ENCODE peak calls at places on chromosomes 11 and 22, in seven cellular contexts. E, S, V, Y, G, I and J are unnamed samples. For H3K36me3, the result is how much of the 10 kb centered on the place peaks cover.

GRCh38 chr11:65262381-65262680 is 569 bp downstream of the POLA2 start:
- DNase-seq in I (no peak), S (peak), E (no peak), V (no peak), Y (no peak), G (no peak), J (no peak)

GRCh38 chr11:64233913-64234839 is at the start of gene VEGFB:
- DNase-seq in Y (peak), G (peak), V (peak), E (peak), S (peak), I (peak), J (no peak)

GRCh38 chr11:75563501-75563977 is 1.5 kb downstream of the SERPINH1 start:
- DNase-seq in G (peak), E (no peak), Y (no peak), I (no peak), S (no peak), V (no peak), J (no peak)

GRCh38 chr22:29205260-29205597 is 467 bp upstream of the EMID1 start:
- DNase-seq in I (no peak), G (no peak), E (no peak), V (no peak), S (no peak), Y (no peak), J (no peak)

GRCh38 chr11:19102521-19102900 is 14.5 kb upstream of the ZDHHC13 start:
- DNase-seq in E (no peak), V (no peak), S (no peak), I (no peak), G (no peak), Y (no peak), J (no peak)

GRCh38 chr22:37848587-37849088 is 581 bp upstream of the EIF3L start:
- DNase-seq in Y (no peak), E (no peak), V (no peak), I (no peak), S (no peak), G (peak), J (no peak)

GRCh38 chr11:86793307-86793706 is 7.0 kb upstream of the PRSS23 start:
- DNase-seq in S (no peak), E (no peak), I (no peak), G (no peak), V (no peak), Y (no peak), J (no peak)

GRCh38 chr11:71342951-71343827 is 90.8 kb upstream of the SHANK2 start:
- DNase-seq in I (no peak), Y (peak), G (peak), V (peak), E (no peak), S (no peak), J (no peak)

GRCh38 chr22:49016909-49017768 is 810.5 kb downstream of the BRD1 start:
- DNase-seq in V (no peak), S (peak), G (peak), I (peak), Y (peak), E (no peak), J (no peak)

GRCh38 chr11:111531687-111532364 is 8.7 kb upstream of the LAYN start:
- DNase-seq in E (no peak), I (no peak), S (no peak), Y (no peak), V (peak), G (peak), J (no peak)

GRCh38 chr11:68065841-68066240 is 27.0 kb downstream of the TCIRG1 start:
- DNase-seq in Y (no peak), V (no peak), G (no peak), E (no peak), S (no peak), I (no peak), J (no peak)

GRCh38 chr11:104442320-104442719 is 278.4 kb upstream of the PDGFD start:
- DNase-seq in E (no peak), Y (no peak), V (no peak), G (no peak), S (no peak), I (no peak), J (no peak)

GRCh38 chr11:128582496-128583366 is 4.6 kb downstream of the ETS1 start:
- DNase-seq in V (peak), E (peak), S (peak), I (no peak), Y (no peak), G (peak), J (peak)

GRCh38 chr11:15127341-15127740 is 12.6 kb downstream of the INSC start:
- DNase-seq in E (no peak), V (peak), Y (no peak), G (no peak), I (no peak), S (no peak), J (no peak)

GRCh38 chr11:304915-305833 is 2.4 kb upstream of the IFITM2 start:
- DNase-seq in V (peak), I (peak), S (peak), E (peak), Y (peak), G (peak), J (no peak)

GRCh38 chr11:86183694-86184093 is 60.9 kb upstream of the EED start:
- DNase-seq in S (no peak), V (no peak), I (no peak), E (no peak), Y (no peak), G (no peak), J (no peak)

GRCh38 chr11:61460986-61461385 is 31.1 kb downstream of the SDHAF2 start:
- DNase-seq in E (no peak), I (no peak), V (no peak), G (peak), S (no peak), Y (no peak), J (no peak)

GRCh38 chr22:17845790-17846189 is 71.5 kb upstream of the BID start:
- DNase-seq in S (no peak), I (peak), Y (no peak), E (no peak), G (no peak), V (no peak), J (no peak)

GRCh38 chr22:36083056-36083455 is 54.4 kb upstream of the RBFOX2 start:
- DNase-seq in I (no peak), S (no peak), G (no peak), E (no peak), Y (no peak), V (no peak), J (no peak)

GRCh38 chr22:46547179-46547882 is 9.9 kb upstream of the CELSR1 start:
- DNase-seq in Y (no peak), G (peak), V (peak), E (peak), I (no peak), S (peak), J (no peak)

GRCh38 chr11:74208507-74208906 is 37.4 kb downstream of the PPME1 start:
- DNase-seq in I (no peak), E (no peak), S (no peak), G (no peak), V (no peak), Y (no peak), J (no peak)

GRCh38 chr11:116186592-116186991 is 586.2 kb downstream of the BUD13 start:
- DNase-seq in I (no peak), S (no peak), G (no peak), V (no peak), E (no peak), Y (no peak), J (no peak)

GRCh38 chr11:109264128-109264527 is 157.9 kb upstream of the C11orf87 start:
- DNase-seq in E (no peak), S (no peak), V (no peak), I (no peak), Y (no peak), G (no peak), J (no peak)

GRCh38 chr22:29309332-29310064 is 3.0 kb downstream of the GAS2L1 start:
- DNase-seq in G (peak), Y (peak), I (peak), V (no peak), S (peak), E (peak), J (no peak)

GRCh38 chr11:78961938-78962701 is 387.5 kb upstream of the NARS2 start:
- DNase-seq in Y (no peak), V (no peak), S (peak), I (peak), E (no peak), G (no peak), J (no peak)

GRCh38 chr11:107526197-107526596 is 39.3 kb downstream of the ALKBH8 start:
- DNase-seq in G (no peak), Y (no peak), S (no peak), V (no peak), E (no peak), I (no peak), J (no peak)

GRCh38 chr11:34564406-34564805 is 50.8 kb upstream of the ELF5 start:
- DNase-seq in I (no peak), G (peak), V (peak), S (no peak), E (no peak), Y (no peak), J (no peak)

GRCh38 chr11:28017816-28018215 is 90.1 kb downstream of the KIF18A start:
- DNase-seq in I (no peak), G (peak), E (no peak), Y (no peak), S (no peak), V (no peak), J (peak)

GRCh38 chr22:36853407-36854099 is 7.3 kb upstream of the NCF4 start:
- DNase-seq in V (peak), Y (peak), S (peak), I (peak), E (peak), G (no peak), J (no peak)

GRCh38 chr11:113192121-113192925 is 122.1 kb upstream of the TTC12 start:
- DNase-seq in Y (no peak), G (peak), V (no peak), I (no peak), S (no peak), E (no peak), J (no peak)

GRCh38 chr11:47950396-47950795 is 30.0 kb upstream of the PTPRJ start:
- DNase-seq in S (no peak), I (no peak), G (peak), E (no peak), V (no peak), Y (no peak), J (no peak)

GRCh38 chr11:27124514-27125264 is 84.1 kb downstream of the BBOX1 start:
- DNase-seq in I (no peak), Y (no peak), G (peak), E (no peak), V (no peak), S (no peak), J (no peak)

GRCh38 chr11:75516886-75517285 is 8.9 kb downstream of the GDPD5 start:
- DNase-seq in V (no peak), I (no peak), Y (no peak), E (no peak), S (no peak), G (no peak), J (no peak)

GRCh38 chr11:32173435-32173834 is 82.6 kb downstream of the RCN1 start:
- DNase-seq in Y (no peak), G (peak), E (peak), S (peak), V (peak), I (peak), J (no peak)

GRCh38 chr11:115518983-115519382 is 14.8 kb upstream of the CADM1 start:
- DNase-seq in V (no peak), Y (no peak), S (no peak), I (no peak), G (no peak), E (no peak), J (no peak)

GRCh38 chr11:36375348-36376314 is 79.5 kb downstream of the PRR5L start:
- DNase-seq in G (no peak), I (no peak), V (no peak), Y (no peak), E (no peak), S (no peak), J (no peak)

DNA sequence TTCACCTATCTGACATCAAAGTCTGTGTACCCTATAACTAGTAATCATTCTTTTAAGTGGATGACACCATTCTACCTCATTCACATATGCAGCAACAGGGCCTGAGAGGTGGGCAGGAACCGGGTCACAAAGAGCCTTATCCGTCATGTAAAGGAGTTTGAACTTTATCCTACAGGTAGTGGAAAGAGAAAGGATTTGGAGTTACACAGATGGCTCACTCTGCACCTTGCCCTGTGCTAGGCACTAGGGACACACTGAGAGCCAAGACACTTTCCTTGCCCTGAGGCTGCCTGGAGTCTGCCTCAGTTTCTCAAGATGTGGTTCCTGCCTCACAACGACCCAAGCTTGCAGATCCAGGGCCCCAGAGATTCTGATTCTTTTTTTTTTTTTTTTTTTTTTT is 14.3 kb upstream of the ACER3 start:
- DNase-seq in I (no peak), S (no peak), E (no peak), Y (no peak), V (no peak), G (peak), J (no peak)
- H3K36me3 ChIP-seq in I (under half), S (under half), E (under half), Y (under half), V (under half), G (under half), J (under half)

DNA sequence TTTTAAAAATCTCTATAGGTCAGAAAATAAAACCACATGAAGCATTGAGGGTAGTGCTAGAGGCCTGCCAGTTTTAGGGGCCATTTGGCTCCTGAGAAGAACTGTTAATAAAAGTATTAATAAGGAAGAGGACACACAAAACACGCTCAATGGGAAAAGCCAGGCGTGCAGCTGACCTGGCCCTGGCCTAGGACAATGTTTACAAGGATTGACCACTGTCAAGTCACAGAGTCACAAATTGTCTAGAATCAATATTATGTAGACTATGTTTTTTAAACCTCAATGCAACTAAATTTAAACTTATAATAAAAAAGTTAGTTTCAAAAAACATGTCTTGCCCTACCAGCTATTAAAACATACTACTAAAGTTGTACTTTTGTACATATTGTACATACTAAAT is 89.4 kb downstream of the YAP1 start:
- DNase-seq in E (no peak), I (no peak), V (no peak), S (no peak), G (no peak), Y (no peak), J (no peak)
- H3K36me3 ChIP-seq in E (under half), I (under half), V (under half), S (under half), G (under half), Y (under half), J (under half)

GRCh38 chr11:95521862-95522261 is 267.7 kb downstream of the FAM76B start:
- DNase-seq in S (no peak), E (no peak), I (no peak), V (no peak), Y (no peak), G (no peak), J (no peak)

GRCh38 chr11:95520361-95520760 is 269.2 kb downstream of the FAM76B start:
- DNase-seq in I (no peak), Y (no peak), E (no peak), V (no peak), G (no peak), S (no peak), J (no peak)

GRCh38 chr11:95520765-95521542 is 268.6 kb downstream of the FAM76B start:
- DNase-seq in V (peak), G (no peak), Y (no peak), S (no peak), E (no peak), I (no peak), J (no peak)

GRCh38 chr11:95517453-95517852 is 272.1 kb downstream of the FAM76B start:
- DNase-seq in S (no peak), G (no peak), I (no peak), E (no peak), Y (no peak), V (no peak), J (no peak)

GRCh38 chr11:95519912-95520311 is 269.7 kb downstream of the FAM76B start:
- DNase-seq in E (no peak), S (no peak), I (no peak), G (no peak), Y (no peak), V (no peak), J (no peak)
- H3K36me3 ChIP-seq in E (under half), S (under half), I (under half), G (under half), Y (under half), V (under half), J (under half)

DNA sequence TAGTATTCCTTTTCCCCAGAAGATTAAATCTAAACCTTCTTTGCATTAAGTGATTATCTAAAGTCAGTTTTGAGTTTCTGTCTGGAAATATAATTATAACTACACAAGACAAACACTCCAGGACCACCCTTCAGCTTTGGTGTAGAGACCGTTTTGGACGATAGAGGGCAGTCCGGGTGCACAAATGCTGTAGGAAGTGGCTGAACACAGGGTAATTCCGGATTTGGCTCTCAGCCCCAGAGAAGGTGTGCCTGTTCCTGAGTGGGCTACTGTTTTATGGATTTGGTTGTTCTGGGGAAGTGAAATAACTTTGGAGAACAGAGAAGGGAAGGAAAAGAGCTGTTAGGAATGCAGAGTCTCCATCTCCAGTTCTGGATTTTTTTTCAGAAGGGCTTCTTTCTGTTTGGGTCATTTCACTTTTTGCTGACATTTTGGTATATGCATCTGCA is 14.8 kb downstream of the EXT2 start:
- DNase-seq in G (no peak), E (peak), V (peak), S (peak), I (peak), Y (no peak), J (no peak)
- H3K36me3 ChIP-seq in G (under half), E (under half), V (under half), S (under half), I (under half), Y (under half), J (under half)

GRCh38 chr22:44098021-44098739 is 74.1 kb downstream of the PARVB start:
- DNase-seq in Y (peak), V (no peak), I (no peak), E (no peak), G (peak), S (peak), J (no peak)
- H3K36me3 ChIP-seq in Y (under half), V (under half), I (under half), E (under half), G (under half), S (under half), J (under half)